ENCODE peak calls at places on chromosomes 2 and 18, in four cellular contexts. N is tibial artery, V is heart left ventricle, J is body of pancreas. Y is an unnamed sample.

GRCh38 chr2:104897515-104898184 is 43.7 kb downstream of the POU3F3 start:
- DNase-seq in N (no peak), V (no peak), J (no peak), Y (no peak)

GRCh38 chr2:239101071-239101470 is 253.2 kb downstream of the TWIST2 start:
- DNase-seq in N (no peak), V (no peak), J (no peak), Y (no peak)

GRCh38 chr2:211241891-211242290 is 685.5 kb downstream of the CPS1 start:
- DNase-seq in N (no peak), V (no peak), J (no peak), Y (no peak)

GRCh38 chr2:231900486-231900942 is 25.7 kb downstream of the NPPC start:
- DNase-seq in N (peak; percentile 72), V (peak; percentile 89), J (peak; percentile 84), Y (peak; percentile 74)

GRCh38 chr2:96537734-96538486 is 1.4 kb downstream of the ARID5A start:
- DNase-seq in N (peak; percentile 74), V (no peak), J (no peak), Y (peak; percentile 87)

GRCh38 chr18:73758446-73758845 is 389.2 kb downstream of the FBXO15 start:
- DNase-seq in N (no peak), V (no peak), J (no peak), Y (no peak)

GRCh38 chr2:85253890-85254289 is 73.9 kb downstream of the TGOLN2 start:
- DNase-seq in N (no peak), V (no peak), J (no peak), Y (no peak)

GRCh38 chr2:112674229-112674628 is 28.5 kb downstream of the SLC20A1 start:
- DNase-seq in N (peak; percentile 82), V (peak; percentile 85), J (peak; percentile 44), Y (peak; percentile 88)

GRCh38 chr18:47748093-47748796 is 182.2 kb downstream of the SMAD2 start:
- DNase-seq in N (no peak), V (no peak), J (no peak), Y (no peak)

GRCh38 chr2:23757686-23758433 is 169.1 kb downstream of the ATAD2B start:
- DNase-seq in N (no peak), V (no peak), J (no peak), Y (no peak)

GRCh38 chr2:23756593-23757292 is 170.2 kb downstream of the ATAD2B start:
- DNase-seq in N (no peak), V (no peak), J (no peak), Y (no peak)

GRCh38 chr2:23761638-23762037 is 165.3 kb downstream of the ATAD2B start:
- DNase-seq in N (no peak), V (no peak), J (no peak), Y (no peak)

GRCh38 chr2:23762141-23762540 is 164.8 kb downstream of the ATAD2B start:
- DNase-seq in N (no peak), V (no peak), J (no peak), Y (no peak)

DNA sequence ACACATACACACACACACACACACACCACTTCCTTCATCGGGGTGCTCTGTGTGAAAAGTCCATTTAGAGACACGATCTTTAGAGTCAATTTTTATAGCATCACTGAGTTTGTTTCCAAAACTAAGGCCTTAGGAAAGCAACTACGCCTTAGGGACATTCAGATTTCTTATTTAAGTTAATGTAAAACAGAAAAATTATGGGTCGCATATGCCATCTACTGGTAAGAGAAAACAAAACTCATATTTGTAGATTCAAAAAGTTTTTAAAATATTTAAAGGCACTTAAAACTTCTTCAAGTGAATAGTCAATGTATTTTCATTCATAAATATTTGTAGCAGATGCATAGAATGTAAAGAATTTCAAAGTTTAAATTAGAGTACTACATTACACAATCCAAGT is 166.2 kb downstream of the ATAD2B start:
- DNase-seq in N (no peak), V (no peak), J (no peak), Y (no peak)
- TF ChIP-seq CTCF in N (peak; percentile 44), V (peak; percentile 43), J (no peak), Y (no peak)

DNA sequence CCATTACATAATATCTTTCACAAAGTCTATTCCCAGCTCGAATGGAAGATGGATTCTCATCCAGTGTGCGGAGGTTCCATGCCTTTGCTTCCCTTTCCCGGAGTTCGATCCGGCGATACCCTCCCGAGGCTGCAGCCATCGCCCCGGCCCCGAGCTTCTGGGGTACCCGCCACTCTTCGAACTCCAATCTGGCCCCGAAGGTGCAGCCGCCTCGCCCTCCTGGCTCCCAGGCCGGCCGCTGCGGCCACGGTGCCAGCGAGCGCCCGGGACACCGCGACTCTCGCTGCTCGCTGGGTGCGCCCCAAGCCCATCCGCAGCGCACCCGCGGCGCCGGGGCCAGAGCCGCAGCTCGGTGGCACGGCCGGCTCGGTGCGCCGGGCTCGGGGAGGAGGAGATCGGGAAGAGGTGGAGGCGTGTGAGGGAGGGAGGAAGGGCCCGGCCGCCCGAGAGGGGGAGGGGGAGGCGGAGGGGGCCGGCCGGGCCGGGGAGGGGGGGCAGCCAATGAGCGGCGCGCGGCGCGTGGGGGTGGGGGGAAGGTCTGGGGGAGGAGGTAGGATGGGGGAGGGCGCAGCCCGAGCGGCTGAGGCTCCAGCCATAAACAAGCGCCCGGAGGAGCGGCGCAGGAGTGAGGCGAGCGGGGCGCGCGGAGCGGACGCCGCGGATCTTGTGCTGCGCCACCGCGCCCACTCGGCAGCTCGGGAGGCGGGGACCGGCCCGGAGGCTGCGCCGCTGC is at the start of gene CRIM1:
- DNase-seq in N (peak; percentile 95), V (peak; percentile 93), J (peak; percentile 82), Y (peak; percentile 91)
- H3K27ac ChIP-seq in N (peak within 1 kb of the TSS; percentile 92), V (peak within 1 kb of the TSS; percentile 89), J (peak within 1 kb of the TSS; percentile 79), Y (peak within 1 kb of the TSS; percentile 81)

DNA sequence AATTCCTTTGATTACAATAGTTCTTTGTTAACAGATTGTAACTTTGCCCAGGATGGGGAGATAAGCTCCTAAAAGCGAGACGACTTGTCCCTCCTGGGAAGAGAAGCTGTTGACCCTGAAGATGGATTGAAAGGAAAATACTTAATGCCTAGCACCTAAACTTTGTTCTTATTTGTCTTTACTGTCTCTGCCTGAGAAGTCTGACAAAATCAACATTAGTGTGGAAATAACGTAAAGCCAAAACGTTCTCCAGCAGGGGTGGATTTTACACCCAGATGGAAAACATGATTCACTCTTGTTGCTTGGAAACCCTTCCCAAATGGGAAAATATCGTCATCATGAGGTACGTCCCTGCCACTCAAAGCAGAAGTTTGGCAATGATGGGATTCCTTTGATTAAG is 450.1 kb downstream of the SLC4A3 start:
- DNase-seq in N (no peak), V (no peak), J (no peak), Y (no peak)
- TF ChIP-seq CTCF in N (peak; percentile 27), V (no peak), J (no peak), Y (no peak)

GRCh38 chr18:54783100-54783499 is 45.2 kb upstream of the RAB27B start:
- DNase-seq in N (no peak), V (no peak), J (no peak), Y (no peak)

GRCh38 chr18:54777989-54778388 is 50.3 kb upstream of the RAB27B start:
- DNase-seq in N (no peak), V (no peak), J (no peak), Y (no peak)

GRCh38 chr18:54777118-54777791 is 51.0 kb upstream of the RAB27B start:
- DNase-seq in N (no peak), V (no peak), J (no peak), Y (no peak)

GRCh38 chr18:54780285-54780861 is 47.9 kb upstream of the RAB27B start:
- DNase-seq in N (no peak), V (no peak), J (no peak), Y (no peak)

DNA sequence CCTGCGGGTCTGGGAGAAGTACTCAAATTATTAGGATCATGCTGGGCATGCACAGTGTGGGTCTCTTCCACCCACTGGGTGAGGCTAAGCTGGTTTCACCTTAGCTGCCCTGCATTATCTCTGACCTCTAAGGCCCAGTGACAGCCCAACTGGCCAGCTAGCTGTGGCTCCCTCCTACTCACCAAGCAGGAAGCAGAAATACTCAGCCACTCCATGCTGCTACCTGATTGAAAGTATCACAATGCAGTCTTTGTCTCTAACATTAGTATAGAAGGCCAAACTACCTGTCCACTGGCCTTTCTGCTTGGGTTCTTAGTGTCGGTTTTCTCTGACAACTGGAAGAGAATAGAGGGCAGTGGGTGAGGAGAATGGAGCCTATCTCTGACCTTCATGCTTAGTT is 47.3 kb upstream of the RAB27B start:
- DNase-seq in N (no peak), V (no peak), J (peak; percentile 17), Y (no peak)
- H3K27ac ChIP-seq in N (no peak overlapping the region), V (no peak overlapping the region), J (no peak overlapping the region), Y (no peak overlapping the region)

DNA sequence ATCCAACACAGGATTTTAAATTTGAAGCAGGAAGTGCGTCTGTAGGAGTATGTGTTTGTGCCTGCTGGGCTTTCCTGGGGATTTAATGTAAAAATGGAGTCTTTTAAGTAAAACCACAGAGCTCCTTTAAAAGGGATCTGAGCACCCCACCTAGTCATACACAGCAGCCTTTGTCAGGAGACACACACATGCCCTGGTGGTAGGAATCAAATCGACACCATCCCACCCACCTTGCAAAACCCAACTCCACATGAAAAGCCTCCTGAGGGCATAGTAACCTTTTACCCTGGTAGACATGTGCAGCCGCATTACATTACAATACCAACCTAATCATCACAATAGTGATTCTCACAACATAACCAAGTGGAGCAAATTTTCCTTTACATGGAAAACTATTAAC is 29.0 kb downstream of the UXS1 start:
- DNase-seq in N (no peak), V (no peak), J (no peak), Y (no peak)
- TF ChIP-seq CTCF in N (no peak), V (no peak), J (no peak), Y (no peak)

GRCh38 chr2:219414857-219415256 is 3.3 kb upstream of the DES start:
- DNase-seq in N (no peak), V (no peak), J (no peak), Y (no peak)
- H3K27ac ChIP-seq in N (peak overlapping the region; percentile 96), V (peak overlapping the region; percentile 96), J (no peak overlapping the region), Y (no peak overlapping the region)

GRCh38 chr18:12990977-12991838 is at the start of gene CEP192:
- DNase-seq in N (peak; percentile 98), V (peak; percentile 97), J (peak; percentile 98), Y (peak; percentile 97)
- TF ChIP-seq CTCF in N (no peak), V (peak; percentile 31), J (no peak), Y (no peak)

DNA sequence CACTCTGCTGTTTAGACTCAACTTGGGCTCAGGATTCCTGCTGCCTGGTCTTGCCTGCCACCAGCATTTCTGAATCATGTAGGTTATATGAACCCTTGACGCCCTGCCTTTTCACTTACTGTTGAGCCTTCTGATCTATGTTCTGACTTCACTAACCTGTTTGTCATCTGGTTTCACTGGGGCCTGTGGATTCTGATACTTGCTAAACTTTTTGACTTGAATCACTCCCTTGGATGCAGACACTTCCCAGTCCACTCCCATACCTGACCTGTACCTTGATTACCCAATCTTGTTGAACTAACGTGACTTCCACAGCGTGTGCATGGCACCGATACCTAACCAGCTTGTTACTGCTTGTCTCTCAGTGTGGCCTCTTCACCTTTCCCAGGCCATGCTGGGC is 35.6 kb upstream of the SPAG16 start:
- DNase-seq in N (no peak), V (no peak), J (no peak), Y (no peak)
- H3K27ac ChIP-seq in N (peak overlapping the region; percentile 52), V (no peak overlapping the region), J (no peak overlapping the region), Y (no peak overlapping the region)

Y was measured in left lung.